ENCODE peak calls at places on chromosomes 7 and 10, in eight cellular contexts. V is putamen; D is suprapubic skin; Y is NCI-H460; N is activated CD8-positive, alpha-beta T cell treated with anti-CD3 and anti-CD28 coated beads for 36 hours; H is left cardiac atrium; Q is stimulated activated CD4-positive, alpha-beta T cell treated with anti-CD3 and anti-CD28 coated beads, Interleukin-12 subunit alpha, Interleukin-12 subunit beta, amount 100 ng/mL, for 4 hours; O is GM10248. W is an unnamed sample.

GRCh38 chr7:55028011-55028410 is 9.2 kb downstream of the EGFR start:
- DNase-seq in V (no peak), D (no peak), Y (no peak), N (no peak), H (no peak), Q (no peak), O (no peak), W (peak)

GRCh38 chr10:31151301-31151700 is 119.6 kb upstream of the ZNF438 start:
- DNase-seq in V (no peak), D (no peak), Y (no peak), N (no peak), H (no peak), Q (no peak), O (no peak), W (no peak)

GRCh38 chr10:114256041-114256765 is 17.1 kb downstream of the VWA2 start:
- DNase-seq in V (no peak), D (no peak), Y (no peak), N (no peak), H (no peak), Q (no peak), O (no peak), W (no peak)

GRCh38 chr10:42929236-42929635 is 146.6 kb downstream of the BMS1 start:
- DNase-seq in V (no peak), D (no peak), Y (no peak), N (no peak), H (no peak), Q (no peak), O (no peak), W (no peak)

GRCh38 chr10:87546221-87546620 is 41.5 kb downstream of the MINPP1 start:
- DNase-seq in V (no peak), D (no peak), Y (no peak), N (peak), H (no peak), Q (no peak), O (no peak), W (no peak)

GRCh38 chr10:63465293-63466167 is at the start of gene JMJD1C:
- DNase-seq in V (peak), D (peak), Y (peak), N (peak), H (peak), Q (peak), O (peak), W (peak)

GRCh38 chr10:948347-948746 is 16.8 kb upstream of the LARP4B start:
- DNase-seq in V (no peak), D (no peak), Y (no peak), N (no peak), H (no peak), Q (no peak), O (no peak), W (no peak)

GRCh38 chr10:8577681-8578080 is 523.2 kb downstream of the GATA3 start:
- DNase-seq in V (no peak), D (no peak), Y (no peak), N (peak), H (no peak), Q (no peak), O (no peak), W (no peak)

GRCh38 chr7:121273467-121274167 is 55.2 kb upstream of the WNT16 start:
- DNase-seq in V (no peak), D (no peak), Y (no peak), N (no peak), H (no peak), Q (no peak), O (no peak), W (no peak)

GRCh38 chr7:4245135-4245865 is 436.8 kb upstream of the FOXK1 start:
- DNase-seq in V (no peak), D (no peak), Y (no peak), N (no peak), H (no peak), Q (no peak), O (no peak), W (no peak)

GRCh38 chr7:29053105-29053872 is 93.0 kb downstream of the CPVL start:
- DNase-seq in V (no peak), D (no peak), Y (no peak), N (peak), H (no peak), Q (no peak), O (no peak), W (no peak)

GRCh38 chr7:20306499-20306946 is 24.2 kb upstream of the ITGB8 start:
- DNase-seq in V (no peak), D (no peak), Y (peak), N (no peak), H (no peak), Q (no peak), O (no peak), W (peak)

GRCh38 chr10:126910798-126911197 is 5.6 kb downstream of the DOCK1 start:
- DNase-seq in V (no peak), D (no peak), Y (no peak), N (no peak), H (no peak), Q (no peak), O (no peak), W (peak)

GRCh38 chr10:122674781-122675180 is 24.9 kb downstream of the C10orf120 start:
- DNase-seq in V (no peak), D (peak), Y (no peak), N (no peak), H (peak), Q (no peak), O (no peak), W (no peak)

GRCh38 chr7:47441796-47442744 is 139.8 kb downstream of the TNS3 start:
- DNase-seq in V (no peak), D (no peak), Y (no peak), N (no peak), H (no peak), Q (no peak), O (no peak), W (no peak)

GRCh38 chr10:35459449-35459847 is 123.1 kb downstream of the CCNY start:
- DNase-seq in V (no peak), D (no peak), Y (no peak), N (peak), H (no peak), Q (no peak), O (no peak), W (no peak)

GRCh38 chr7:66696774-66697191 is 43.8 kb upstream of the RABGEF1 start:
- DNase-seq in V (no peak), D (no peak), Y (no peak), N (no peak), H (no peak), Q (no peak), O (no peak), W (peak)

GRCh38 chr10:114632869-114633715 is 25.0 kb downstream of the ABLIM1 start:
- DNase-seq in V (no peak), D (no peak), Y (peak), N (peak), H (peak), Q (no peak), O (peak), W (peak)

GRCh38 chr10:103645141-103646054 is 151.9 kb downstream of the NEURL1 start:
- DNase-seq in V (no peak), D (no peak), Y (no peak), N (no peak), H (peak), Q (no peak), O (no peak), W (peak)

GRCh38 chr10:98878418-98878817 is 357.2 kb downstream of the HPSE2 start:
- DNase-seq in V (no peak), D (no peak), Y (no peak), N (no peak), H (no peak), Q (no peak), O (no peak), W (no peak)

GRCh38 chr10:4981722-4982471 is 18.7 kb downstream of the AKR1C1 start:
- DNase-seq in V (peak), D (no peak), Y (no peak), N (peak), H (peak), Q (no peak), O (peak), W (peak)

GRCh38 chr10:5817322-5818047 is 4.3 kb upstream of the GDI2 start:
- DNase-seq in V (no peak), D (peak), Y (no peak), N (peak), H (no peak), Q (no peak), O (peak), W (no peak)

GRCh38 chr10:101567165-101568006 is 20.7 kb downstream of the POLL start:
- DNase-seq in V (no peak), D (no peak), Y (no peak), N (peak), H (no peak), Q (no peak), O (no peak), W (no peak)

W was measured in SJCRH30.